ENCODE peak calls at places on chromosomes 11 and 22, in ten cellular contexts. Z is AG09319; R is A673; T is choroid plexus epithelial cell; W is T1000; J is lower leg skin; O is H54; I is esophagus squamous epithelium; C is stimulated activated CD4-positive, alpha-beta T cell treated with anti-CD3 and anti-CD28 coated beads, Interleukin-4, amount 100 ng/mL, for 48 hours; H is cardiac muscle cell. U is an unnamed sample.
A peak's percentile ranks its signal among the peaks of the same experiment; 100 is the strongest.

GRCh38 chr11:26522912-26523610 is 49.0 kb downstream of the MUC15 start:
- DNase-seq in Z (no peak), R (peak; percentile 74), T (peak; percentile 74), W (no peak), J (no peak), O (no peak), I (no peak), C (no peak), H (no peak), U (no peak)

GRCh38 chr22:29988719-29989118 is 91.5 kb upstream of the HORMAD2 start:
- DNase-seq in Z (no peak), R (no peak), T (peak; percentile 48), W (no peak), J (no peak), O (no peak), I (no peak), C (no peak), H (no peak), U (no peak)

GRCh38 chr11:73229321-73230275 is 11.5 kb downstream of the P2RY2 start:
- DNase-seq in Z (no peak), R (no peak), T (no peak), W (no peak), J (no peak), O (no peak), I (no peak), C (no peak), H (no peak), U (peak; percentile 62)

GRCh38 chr22:46561435-46561905 is 24.1 kb upstream of the CELSR1 start:
- DNase-seq in Z (no peak), R (peak; percentile 54), T (peak; percentile 42), W (no peak), J (no peak), O (no peak), I (no peak), C (no peak), H (peak; percentile 63), U (no peak)

GRCh38 chr22:35480143-35480542 is 60.5 kb upstream of the RASD2 start:
- DNase-seq in Z (no peak), R (peak; percentile 38), T (no peak), W (no peak), J (no peak), O (no peak), I (no peak), C (no peak), H (no peak), U (no peak)

GRCh38 chr11:88324562-88325345 is 12.8 kb downstream of the CTSC start:
- DNase-seq in Z (no peak), R (peak; percentile 94), T (no peak), W (no peak), J (no peak), O (no peak), I (no peak), C (no peak), H (no peak), U (no peak)

GRCh38 chr22:23970816-23971482 is 3.3 kb downstream of the DDT start:
- DNase-seq in Z (no peak), R (no peak), T (no peak), W (no peak), J (no peak), O (no peak), I (no peak), C (no peak), H (no peak), U (no peak)

GRCh38 chr11:48001438-48002021 is 21.2 kb downstream of the PTPRJ start:
- DNase-seq in Z (no peak), R (no peak), T (peak; percentile 95), W (no peak), J (no peak), O (no peak), I (no peak), C (peak; percentile 47), H (no peak), U (no peak)

GRCh38 chr11:8266246-8267241 is 2.9 kb upstream of the LMO1 start:
- DNase-seq in Z (no peak), R (no peak), T (no peak), W (no peak), J (no peak), O (no peak), I (no peak), C (no peak), H (no peak), U (no peak)

GRCh38 chr11:114079406-114080072 is 20.0 kb downstream of the ZBTB16 start:
- DNase-seq in Z (no peak), R (no peak), T (peak; percentile 55), W (no peak), J (no peak), O (no peak), I (no peak), C (no peak), H (no peak), U (no peak)

GRCh38 chr11:92050305-92050704 is 174.3 kb upstream of the FAT3 start:
- DNase-seq in Z (no peak), R (no peak), T (no peak), W (no peak), J (no peak), O (no peak), I (no peak), C (no peak), H (no peak), U (no peak)

GRCh38 chr11:60699282-60699681 is at the start of gene MS4A8:
- DNase-seq in Z (no peak), R (peak; percentile 92), T (peak; percentile 4), W (no peak), J (no peak), O (no peak), I (no peak), C (no peak), H (no peak), U (no peak)

GRCh38 chr11:42273977-42274376 is 814.5 kb upstream of the LRRC4C start:
- DNase-seq in Z (no peak), R (no peak), T (no peak), W (no peak), J (no peak), O (no peak), I (no peak), C (no peak), H (no peak), U (no peak)

GRCh38 chr11:134536219-134536618 is 124.2 kb upstream of the B3GAT1 start:
- DNase-seq in Z (no peak), R (no peak), T (no peak), W (no peak), J (no peak), O (no peak), I (no peak), C (no peak), H (no peak), U (peak; percentile 41)

GRCh38 chr11:2987881-2988280 is 4.2 kb downstream of the NAP1L4 start:
- DNase-seq in Z (no peak), R (no peak), T (no peak), W (no peak), J (no peak), O (no peak), I (no peak), C (no peak), H (no peak), U (no peak)

GRCh38 chr11:95516786-95517185 is 272.8 kb downstream of the FAM76B start:
- DNase-seq in Z (no peak), R (no peak), T (no peak), W (no peak), J (no peak), O (no peak), I (no peak), C (no peak), H (no peak), U (no peak)

GRCh38 chr11:18253222-18253621 is 4.8 kb upstream of the SAA2 start:
- DNase-seq in Z (no peak), R (no peak), T (peak; percentile 10), W (no peak), J (no peak), O (no peak), I (no peak), C (no peak), H (no peak), U (no peak)

U was measured in coronary artery.